ENCODE peak calls at places on chromosome 6, in seven cellular contexts. O is mucosa of gallbladder, P is NCI-H1105, K is LHCN-M2, D is SK-N-SH, C is PC-3, Z is neural crest cell. S is an unnamed sample.

GRCh38 chr6:108222504-108222903 is 38.3 kb downstream of the SNX3 start:
- DNase-seq in O (no peak), P (no peak), K (no peak), D (no peak), C (no peak), Z (no peak), S (no peak)

GRCh38 chr6:152173321-152173720 is 365.8 kb downstream of the ESR1 start:
- DNase-seq in O (no peak), P (no peak), K (no peak), D (no peak), C (no peak), Z (no peak), S (no peak)

GRCh38 chr6:114355300-114355699 is 12.5 kb upstream of the HS3ST5 start:
- DNase-seq in O (no peak), P (no peak), K (no peak), D (no peak), C (no peak), Z (no peak), S (no peak)

GRCh38 chr6:137927777-137928218 is 60.7 kb downstream of the TNFAIP3 start:
- DNase-seq in O (no peak), P (no peak), K (peak; percentile 3), D (no peak), C (no peak), Z (no peak), S (no peak)

GRCh38 chr6:36666726-36667591 is 11.6 kb upstream of the CDKN1A start:
- DNase-seq in O (peak; percentile 79), P (peak; percentile 82), K (peak; percentile 98), D (peak; percentile 62), C (peak; percentile 47), Z (peak; percentile 28), S (peak; percentile 79)

GRCh38 chr6:169190144-169190584 is 63.5 kb downstream of the THBS2 start:
- DNase-seq in O (peak; percentile 66), P (no peak), K (peak; percentile 93), D (no peak), C (no peak), Z (no peak), S (no peak)

GRCh38 chr6:158283304-158284005 is 28.8 kb upstream of the TULP4 start:
- DNase-seq in O (no peak), P (no peak), K (no peak), D (no peak), C (no peak), Z (no peak), S (no peak)

GRCh38 chr6:72622094-72622540 is 253 bp downstream of the KCNQ5 start:
- DNase-seq in O (peak; percentile 10), P (peak; percentile 48), K (peak; percentile 74), D (peak; percentile 84), C (no peak), Z (peak; percentile 46), S (peak; percentile 12)

GRCh38 chr6:137764464-137764863 is 102.6 kb upstream of the TNFAIP3 start:
- DNase-seq in O (no peak), P (no peak), K (peak; percentile 50), D (no peak), C (peak; percentile 79), Z (no peak), S (no peak)

GRCh38 chr6:17392978-17393334 is 439 bp upstream of the CAP2 start:
- DNase-seq in O (no peak), P (no peak), K (no peak), D (no peak), C (peak; percentile 7), Z (no peak), S (no peak)

GRCh38 chr6:22827760-22828159 is 258.4 kb downstream of the HDGFL1 start:
- DNase-seq in O (no peak), P (no peak), K (no peak), D (no peak), C (no peak), Z (no peak), S (no peak)

GRCh38 chr6:168408504-168409136 is 32.4 kb upstream of the SMOC2 start:
- DNase-seq in O (no peak), P (no peak), K (no peak), D (no peak), C (no peak), Z (no peak), S (no peak)

GRCh38 chr6:34745277-34746103 is 11.8 kb upstream of the SNRPC start:
- DNase-seq in O (peak; percentile 92), P (no peak), K (no peak), D (no peak), C (peak; percentile 69), Z (no peak), S (peak; percentile 43)

GRCh38 chr6:158630944-158631616 is 13.5 kb downstream of the DYNLT1 start:
- DNase-seq in O (peak; percentile 43), P (no peak), K (peak; percentile 32), D (no peak), C (no peak), Z (no peak), S (peak; percentile 70)

GRCh38 chr6:63643862-63644261 is 8.3 kb downstream of the PHF3 start:
- DNase-seq in O (no peak), P (no peak), K (no peak), D (no peak), C (no peak), Z (no peak), S (no peak)

GRCh38 chr6:149964243-149965190 is 774 bp downstream of the ULBP1 start:
- DNase-seq in O (no peak), P (no peak), K (peak; percentile 3), D (peak; percentile 50), C (no peak), Z (no peak), S (no peak)

GRCh38 chr6:116010400-116011095 is 50.1 kb downstream of the FRK start:
- DNase-seq in O (peak; percentile 74), P (peak; percentile 60), K (peak; percentile 87), D (peak; percentile 40), C (peak; percentile 80), Z (peak; percentile 61), S (peak; percentile 74)

GRCh38 chr6:169545956-169546355 is 155.9 kb downstream of the WDR27 start:
- DNase-seq in O (no peak), P (no peak), K (no peak), D (no peak), C (peak; percentile 43), Z (no peak), S (no peak)

GRCh38 chr6:74447013-74447412 is 751.0 kb downstream of the CD109 start:
- DNase-seq in O (no peak), P (no peak), K (peak; percentile 60), D (no peak), C (peak; percentile 47), Z (no peak), S (no peak)

GRCh38 chr6:37756141-37756540 is 58.5 kb upstream of the MDGA1 start:
- DNase-seq in O (no peak), P (no peak), K (no peak), D (no peak), C (no peak), Z (no peak), S (no peak)

GRCh38 chr6:15642276-15642675 is 20.6 kb downstream of the DTNBP1 start:
- DNase-seq in O (no peak), P (no peak), K (no peak), D (no peak), C (peak; percentile 44), Z (no peak), S (no peak)

GRCh38 chr6:117143647-117144046 is 121.7 kb upstream of the VGLL2 start:
- DNase-seq in O (no peak), P (no peak), K (no peak), D (no peak), C (no peak), Z (no peak), S (no peak)

GRCh38 chr6:122114733-122115132 is 284.7 kb upstream of the HSF2 start:
- DNase-seq in O (no peak), P (no peak), K (no peak), D (no peak), C (no peak), Z (no peak), S (no peak)

GRCh38 chr6:2748183-2748582 is 2.5 kb downstream of the MYLK4 start:
- DNase-seq in O (no peak), P (peak; percentile 68), K (no peak), D (peak; percentile 66), C (no peak), Z (no peak), S (no peak)

GRCh38 chr6:167056370-167056769 is 57.2 kb downstream of the CEP43 start:
- DNase-seq in O (no peak), P (no peak), K (peak; percentile 56), D (no peak), C (no peak), Z (no peak), S (no peak)

GRCh38 chr6:154242617-154243357 is 113.8 kb downstream of the IPCEF1 start:
- DNase-seq in O (no peak), P (no peak), K (no peak), D (no peak), C (no peak), Z (no peak), S (no peak)

GRCh38 chr6:100099189-100100074 is 105.4 kb upstream of the MCHR2 start:
- DNase-seq in O (no peak), P (peak; percentile 45), K (peak; percentile 39), D (peak; percentile 4), C (peak; percentile 59), Z (no peak), S (no peak)

GRCh38 chr6:1127129-1127528 is 184.8 kb upstream of the FOXQ1 start:
- DNase-seq in O (no peak), P (no peak), K (no peak), D (no peak), C (no peak), Z (no peak), S (no peak)

GRCh38 chr6:82687855-82688254 is 324.2 kb downstream of the TPBG start:
- DNase-seq in O (no peak), P (no peak), K (no peak), D (no peak), C (no peak), Z (no peak), S (no peak)

GRCh38 chr6:74249658-74250057 is 553.7 kb downstream of the CD109 start:
- DNase-seq in O (no peak), P (no peak), K (no peak), D (no peak), C (peak; percentile 25), Z (no peak), S (no peak)

GRCh38 chr6:89260832-89261231 is 43.7 kb upstream of the GABRR1 start:
- DNase-seq in O (no peak), P (peak; percentile 55), K (no peak), D (peak; percentile 28), C (no peak), Z (no peak), S (no peak)

GRCh38 chr6:163986313-163986712 is 571.8 kb downstream of the QKI start:
- DNase-seq in O (no peak), P (no peak), K (peak; percentile 1), D (no peak), C (no peak), Z (no peak), S (no peak)

GRCh38 chr6:8182857-8183256 is 80.5 kb upstream of the EEF1E1 start:
- DNase-seq in O (no peak), P (no peak), K (no peak), D (no peak), C (no peak), Z (no peak), S (no peak)